ENCODE peak calls at places on chromosomes 16 and 17, in nine cellular contexts. F is nephron progenitor cell; A is HT1080; J is HS-5; E is left lung; D is epithelial cell of esophagus; K is activated T-helper 1 cell treated with anti-CD3 and anti-CD28 coated beads, Interleukin-2, amount 50 U/mL, for 16 hours; G is EH; P is NCI-H2081. O is an unnamed sample.

GRCh38 chr16:68362314-68362913 is 51.6 kb downstream of the PRMT7 start:
- DNase-seq in A (no peak), P (no peak), J (no peak), F (no peak), K (no peak), G (no peak), E (no peak), D (no peak), O (no peak)

GRCh38 chr17:81710514-81711308 is 1.4 kb upstream of the SLC25A10 start:
- DNase-seq in E (no peak), P (peak), G (peak), F (no peak), J (no peak), A (no peak), D (peak), K (no peak), O (no peak)

GRCh38 chr16:79008036-79008868 is 592.3 kb downstream of the MAF start:
- DNase-seq in K (no peak), J (no peak), F (no peak), P (peak), A (peak), G (no peak), E (no peak), D (no peak), O (no peak)

GRCh38 chr16:89090182-89090630 is 3.4 kb upstream of the ACSF3 start:
- DNase-seq in J (no peak), K (no peak), F (no peak), A (no peak), E (no peak), D (no peak), P (peak), G (no peak), O (no peak)

GRCh38 chr17:75242461-75243042 is 18.9 kb downstream of the GGA3 start:
- DNase-seq in F (no peak), K (peak), P (no peak), J (no peak), A (no peak), G (no peak), E (no peak), D (no peak), O (no peak)

GRCh38 chr17:12789075-12789975 is at the start of gene ARHGAP44:
- DNase-seq in E (peak), F (peak), K (no peak), G (peak), D (peak), A (peak), J (peak), P (peak), O (peak)

GRCh38 chr17:47218896-47219430 is 9.8 kb downstream of the MYL4 start:
- DNase-seq in K (no peak), P (no peak), F (no peak), G (no peak), D (no peak), A (no peak), E (no peak), J (no peak), O (no peak)

GRCh38 chr16:19172098-19172780 is 4.2 kb downstream of the SYT17 start:
- DNase-seq in D (no peak), G (no peak), E (no peak), P (no peak), J (no peak), K (no peak), F (no peak), A (no peak), O (no peak)

GRCh38 chr16:10752843-10753523 is 9.3 kb downstream of the NUBP1 start:
- DNase-seq in J (no peak), K (no peak), A (no peak), D (no peak), E (peak), F (no peak), P (no peak), G (no peak), O (no peak)

GRCh38 chr17:75517277-75517865 is 1.0 kb downstream of the TSEN54 start:
- DNase-seq in J (no peak), E (no peak), K (no peak), D (peak), A (no peak), P (no peak), F (no peak), G (peak), O (no peak)

GRCh38 chr17:49915260-49915659 is 53.7 kb upstream of the DLX4 start:
- DNase-seq in J (no peak), A (no peak), G (no peak), E (no peak), K (no peak), D (no peak), F (no peak), P (no peak), O (no peak)

GRCh38 chr16:75626806-75627205 is 3.7 kb upstream of the ADAT1 start:
- DNase-seq in P (no peak), J (no peak), K (no peak), G (no peak), F (no peak), A (no peak), D (no peak), E (no peak), O (no peak)

GRCh38 chr17:9401434-9401833 is 174.2 kb downstream of the STX8 start:
- DNase-seq in E (no peak), K (no peak), A (peak), F (no peak), G (peak), J (peak), P (no peak), D (peak), O (no peak)

GRCh38 chr17:5000237-5000639 is 2.5 kb downstream of the KIF1C start:
- DNase-seq in A (no peak), F (no peak), P (no peak), K (no peak), E (peak), D (no peak), J (no peak), G (peak), O (no peak)

GRCh38 chr16:74563828-74564263 is 43.1 kb downstream of the GLG1 start:
- DNase-seq in D (peak), G (peak), K (no peak), F (no peak), A (peak), P (no peak), E (peak), J (no peak), O (no peak)

GRCh38 chr17:76441681-76442340 is 11.1 kb downstream of the UBE2O start:
- DNase-seq in E (no peak), D (no peak), J (no peak), F (no peak), G (no peak), A (no peak), P (no peak), K (no peak), O (no peak)

GRCh38 chr17:82021728-82022309 is 859 bp downstream of the CENPX start:
- DNase-seq in G (peak), F (no peak), A (no peak), D (no peak), K (no peak), E (no peak), P (no peak), J (no peak), O (no peak)

GRCh38 chr16:64391009-64391663 is 730.7 kb downstream of the CDH11 start:
- DNase-seq in J (no peak), P (no peak), F (no peak), K (no peak), A (peak), E (no peak), G (peak), D (peak), O (no peak)

GRCh38 chr17:59365383-59365981 is 34.0 kb downstream of the YPEL2 start:
- DNase-seq in P (no peak), K (no peak), F (peak), D (no peak), J (no peak), E (no peak), G (no peak), A (no peak), O (no peak)

GRCh38 chr16:69514366-69514765 is 51.4 kb upstream of the NFAT5 start:
- DNase-seq in G (peak), E (no peak), K (no peak), J (no peak), F (no peak), D (peak), P (no peak), A (no peak), O (no peak)

GRCh38 chr16:4613636-4614570 is 785 bp downstream of the UBALD1 start:
- DNase-seq in K (no peak), G (peak), D (peak), F (peak), J (no peak), E (no peak), P (peak), A (peak), O (no peak)

GRCh38 chr16:17831330-17831729 is 360.6 kb upstream of the XYLT1 start:
- DNase-seq in A (no peak), E (no peak), D (no peak), J (no peak), G (no peak), F (no peak), P (no peak), K (no peak), O (no peak)

GRCh38 chr16:84990782-84991181 is 20.6 kb downstream of the ZDHHC7 start:
- DNase-seq in J (no peak), A (no peak), E (no peak), P (no peak), F (no peak), G (no peak), D (no peak), K (no peak), O (no peak)

GRCh38 chr17:82598256-82599011 is 49.8 kb downstream of the WDR45B start:
- DNase-seq in G (peak), P (no peak), E (no peak), K (no peak), D (peak), J (no peak), A (peak), F (no peak), O (no peak)

GRCh38 chr16:48613061-48613957 is 3.3 kb upstream of the N4BP1 start:
- DNase-seq in K (no peak), E (no peak), P (no peak), J (no peak), F (no peak), D (peak), A (no peak), G (peak), O (no peak)

GRCh38 chr17:40986920-40987319 is 2.8 kb upstream of the KRT40 start:
- DNase-seq in P (no peak), J (no peak), F (no peak), G (no peak), D (peak), A (no peak), E (no peak), K (no peak), O (no peak)

O was measured in prostate gland.